ENCODE peak calls at places on chromosomes 3 and 15, in four cellular contexts. L is GM12891, Q is K562, G is HepG2. J is an unnamed sample.

GRCh38 chr3:72862314-72863090 is 14.3 kb upstream of the SHQ1 start:
- DNase-seq in L (no peak), Q (no peak), G (no peak), J (no peak)

GRCh38 chr15:90681480-90681879 is 35.7 kb upstream of the BLM start:
- DNase-seq in L (no peak), Q (no peak), G (no peak), J (no peak)

GRCh38 chr3:128294999-128295468 is 141.8 kb downstream of the EEFSEC start:
- DNase-seq in L (no peak), Q (no peak), G (no peak), J (no peak)

GRCh38 chr3:176789281-176789705 is 408.0 kb downstream of the TBL1XR1 start:
- DNase-seq in L (no peak), Q (no peak), G (no peak), J (no peak)

GRCh38 chr3:87674397-87675161 is 384.2 kb downstream of the CGGBP1 start:
- DNase-seq in L (peak), Q (no peak), G (no peak), J (no peak)

GRCh38 chr3:191290311-191291025 is 38.7 kb upstream of the CCDC50 start:
- DNase-seq in L (no peak), Q (no peak), G (no peak), J (no peak)

GRCh38 chr3:51710631-51711351 is 3.9 kb downstream of the GRM2 start:
- DNase-seq in L (peak), Q (no peak), G (no peak), J (no peak)

GRCh38 chr3:42605550-42606173 is 5.2 kb downstream of the NKTR start:
- DNase-seq in L (no peak), Q (peak), G (peak), J (no peak)

GRCh38 chr15:64975390-64975789 is 14.3 kb downstream of the SPG21 start:
- DNase-seq in L (no peak), Q (no peak), G (no peak), J (no peak)

GRCh38 chr3:166177130-166177529 is 339.9 kb upstream of the BCHE start:
- DNase-seq in L (no peak), Q (no peak), G (no peak), J (no peak)

GRCh38 chr15:32763295-32763694 is 45.5 kb downstream of the GREM1 start:
- DNase-seq in L (no peak), Q (no peak), G (no peak), J (no peak)

GRCh38 chr3:125359700-125360099 is 15.4 kb downstream of the ZNF148 start:
- DNase-seq in L (no peak), Q (no peak), G (no peak), J (no peak)

GRCh38 chr3:114756506-114757279 is 390.4 kb downstream of the ZBTB20 start:
- DNase-seq in L (no peak), Q (no peak), G (no peak), J (peak)

GRCh38 chr3:10010546-10011465 is 15.4 kb upstream of the FANCD2 start:
- DNase-seq in L (peak), Q (peak), G (peak), J (peak)
- TF ChIP-seq POLR2A in L (no peak), Q (peak), G (peak), J (no peak)

GRCh38 chr3:123778991-123779622 is 105.0 kb downstream of the MYLK start:
- DNase-seq in L (no peak), Q (no peak), G (no peak), J (no peak)
- TF ChIP-seq POLR2AphosphoS5 in L (no peak), Q (no peak), G (no peak), J (no peak)

GRCh38 chr3:184336484-184337230 is 743 bp upstream of the FAM131A start:
- DNase-seq in L (no peak), Q (no peak), G (peak), J (no peak)
- TF ChIP-seq POLR2A in L (no peak), Q (no peak), G (no peak), J (no peak)

GRCh38 chr3:195270350-195271115 is 426 bp downstream of the XXYLT1 start:
- DNase-seq in L (peak), Q (peak), G (peak), J (peak)
- TF ChIP-seq POLR2AphosphoS5 in L (no peak), Q (peak), G (no peak), J (peak)